ENCODE peak calls at places on chromosomes 5 and 9, in ten cellular contexts. H, P, R, L, E, K, S, N, X and Q are unnamed samples.

GRCh38 chr5:36164461-36164860 is 12.6 kb downstream of the SKP2 start:
- DNase-seq in H (no peak), P (no peak), R (no peak), L (no peak), E (no peak), K (no peak), S (no peak), N (no peak), X (no peak), Q (no peak)

GRCh38 chr5:141223112-141223783 is at the start of gene PCDHB14:
- DNase-seq in H (peak), P (peak), R (no peak), L (peak), E (peak), K (peak), S (no peak), N (no peak), X (peak), Q (no peak)

GRCh38 chr5:6408627-6409446 is 30.5 kb upstream of the MED10 start:
- DNase-seq in H (peak), P (no peak), R (no peak), L (no peak), E (no peak), K (no peak), S (no peak), N (no peak), X (no peak), Q (no peak)

GRCh38 chr9:83775932-83776331 is 41.6 kb downstream of the GKAP1 start:
- DNase-seq in H (no peak), P (no peak), R (no peak), L (no peak), E (no peak), K (no peak), S (no peak), N (no peak), X (no peak), Q (no peak)

GRCh38 chr9:129726322-129727160 is 26.3 kb downstream of the PTGES start:
- DNase-seq in H (peak), P (peak), R (peak), L (peak), E (peak), K (peak), S (peak), N (peak), X (peak), Q (peak)

GRCh38 chr5:172768573-172769323 is 2.2 kb downstream of the DUSP1 start:
- DNase-seq in H (peak), P (no peak), R (peak), L (peak), E (no peak), K (no peak), S (no peak), N (no peak), X (no peak), Q (peak)

GRCh38 chr5:126477281-126477680 is 54.1 kb downstream of the GRAMD2B start:
- DNase-seq in H (no peak), P (no peak), R (no peak), L (no peak), E (no peak), K (no peak), S (no peak), N (no peak), X (no peak), Q (no peak)

GRCh38 chr9:88387035-88387732 is 1.1 kb upstream of the SPIN1 start:
- DNase-seq in H (peak), P (no peak), R (no peak), L (peak), E (peak), K (no peak), S (peak), N (peak), X (peak), Q (no peak)

GRCh38 chr9:20238921-20239320 is 383.4 kb downstream of the MLLT3 start:
- DNase-seq in H (peak), P (no peak), R (no peak), L (no peak), E (no peak), K (no peak), S (no peak), N (no peak), X (no peak), Q (no peak)

GRCh38 chr5:181243020-181243520 is 636 bp downstream of the RACK1 start:
- DNase-seq in H (no peak), P (no peak), R (peak), L (no peak), E (no peak), K (no peak), S (no peak), N (no peak), X (peak), Q (no peak)

GRCh38 chr5:176406436-176407052 is 9.8 kb downstream of the CLTB start:
- DNase-seq in H (no peak), P (no peak), R (no peak), L (no peak), E (no peak), K (no peak), S (no peak), N (peak), X (no peak), Q (no peak)

GRCh38 chr9:125968975-125969374 is 221.8 kb downstream of the PBX3 start:
- DNase-seq in H (peak), P (no peak), R (no peak), L (no peak), E (no peak), K (no peak), S (no peak), N (no peak), X (no peak), Q (no peak)

GRCh38 chr9:112249277-112249676 is 74.2 kb upstream of the SUSD1 start:
- DNase-seq in H (peak), P (no peak), R (no peak), L (peak), E (peak), K (peak), S (no peak), N (no peak), X (no peak), Q (no peak)

GRCh38 chr9:91214086-91214485 is 147.6 kb downstream of the AUH start:
- DNase-seq in H (peak), P (no peak), R (no peak), L (peak), E (no peak), K (no peak), S (no peak), N (no peak), X (no peak), Q (no peak)

GRCh38 chr9:137371521-137371941 is 51.4 kb downstream of the EXD3 start:
- DNase-seq in H (no peak), P (no peak), R (no peak), L (no peak), E (no peak), K (no peak), S (no peak), N (no peak), X (no peak), Q (no peak)